ENCODE peak calls at places on chromosomes 13 and 19, in seven cellular contexts. H is T-helper 1 cell; Q is AG08396; D is GM18507; B is AG04449; F is stimulated activated CD4-positive, alpha-beta T cell treated with anti-CD3 and anti-CD28 coated beads, Interleukin-4, amount 100 ng/mL, for 48 hours; P is erythroblast. Y is an unnamed sample.

GRCh38 chr19:2332341-2333026 is 4.0 kb downstream of the SPPL2B start:
- DNase-seq in H (peak), Q (no peak), D (peak), B (no peak), F (no peak), P (no peak), Y (no peak)

GRCh38 chr13:104553156-104553555 is 1486.9 kb upstream of the SLC10A2 start:
- DNase-seq in H (no peak), Q (no peak), D (no peak), B (no peak), F (no peak), P (no peak), Y (no peak)

GRCh38 chr13:60837806-60838205 is 440.8 kb downstream of the TDRD3 start:
- DNase-seq in H (no peak), Q (no peak), D (no peak), B (no peak), F (no peak), P (no peak), Y (no peak)

GRCh38 chr13:98981596-98982195 is 3.8 kb upstream of the DOCK9 start:
- DNase-seq in H (no peak), Q (no peak), D (no peak), B (no peak), F (no peak), P (no peak), Y (no peak)

GRCh38 chr13:77460195-77460594 is 75.3 kb upstream of the SCEL start:
- DNase-seq in H (no peak), Q (no peak), D (no peak), B (no peak), F (no peak), P (no peak), Y (no peak)

GRCh38 chr13:75255159-75255558 is 226.8 kb downstream of the TBC1D4 start:
- DNase-seq in H (no peak), Q (no peak), D (no peak), B (no peak), F (no peak), P (no peak), Y (no peak)

GRCh38 chr13:41944229-41944628 is 16.7 kb downstream of the VWA8 start:
- DNase-seq in H (no peak), Q (no peak), D (no peak), B (no peak), F (no peak), P (no peak), Y (no peak)

GRCh38 chr13:100095498-100095897 is 6.6 kb downstream of the PCCA start:
- DNase-seq in H (no peak), Q (no peak), D (no peak), B (no peak), F (no peak), P (no peak), Y (no peak)

GRCh38 chr13:44040754-44041100 is 161.0 kb downstream of the LACC1 start:
- DNase-seq in H (no peak), Q (no peak), D (no peak), B (peak), F (no peak), P (no peak), Y (no peak)

GRCh38 chr13:49810825-49811526 is 18.5 kb upstream of the KPNA3 start:
- DNase-seq in H (no peak), Q (peak), D (no peak), B (no peak), F (no peak), P (no peak), Y (no peak)

GRCh38 chr13:61030445-61030844 is 385.2 kb downstream of the PCDH20 start:
- DNase-seq in H (no peak), Q (no peak), D (no peak), B (no peak), F (no peak), P (no peak), Y (no peak)

GRCh38 chr13:107650081-107650701 is 565.1 kb downstream of the LIG4 start:
- DNase-seq in H (no peak), Q (peak), D (no peak), B (no peak), F (peak), P (peak), Y (no peak)

GRCh38 chr13:87087741-87088140 is 583.4 kb upstream of the SLITRK5 start:
- DNase-seq in H (no peak), Q (no peak), D (no peak), B (no peak), F (no peak), P (no peak), Y (no peak)

GRCh38 chr13:48155850-48156249 is 60.9 kb upstream of the MED4 start:
- DNase-seq in H (peak), Q (no peak), D (no peak), B (no peak), F (no peak), P (peak), Y (no peak)

GRCh38 chr13:42454749-42455148 is 119.2 kb upstream of the TNFSF11 start:
- DNase-seq in H (no peak), Q (no peak), D (no peak), B (no peak), F (no peak), P (no peak), Y (no peak)

GRCh38 chr13:96946709-96947311 is 47.5 kb downstream of the OXGR1 start:
- DNase-seq in H (no peak), Q (no peak), D (no peak), B (no peak), F (no peak), P (no peak), Y (no peak)

GRCh38 chr19:45161715-45162463 is 1.1 kb upstream of the NKPD1 start:
- DNase-seq in H (no peak), Q (peak), D (no peak), B (no peak), F (no peak), P (no peak), Y (no peak)

GRCh38 chr19:48633148-48634035 is 3.8 kb downstream of the DBP start:
- DNase-seq in H (no peak), Q (no peak), D (no peak), B (no peak), F (no peak), P (peak), Y (no peak)

GRCh38 chr19:45440873-45441654 is 17.3 kb upstream of the ERCC1 start:
- DNase-seq in H (no peak), Q (peak), D (no peak), B (no peak), F (no peak), P (peak), Y (no peak)

GRCh38 chr19:9535934-9536333 is 2.5 kb downstream of the ZNF426 start:
- DNase-seq in H (no peak), Q (no peak), D (no peak), B (no peak), F (no peak), P (no peak), Y (no peak)

GRCh38 chr13:91078093-91078679 is 269.3 kb upstream of the MIR17HG start:
- DNase-seq in H (no peak), Q (no peak), D (no peak), B (no peak), F (no peak), P (peak), Y (no peak)

GRCh38 chr19:11130824-11131455 is 24.6 kb downstream of the SPC24 start:
- DNase-seq in H (peak), Q (peak), D (peak), B (no peak), F (peak), P (peak), Y (peak)

GRCh38 chr13:23323946-23324709 is 109.4 kb downstream of the SACS start:
- DNase-seq in H (no peak), Q (no peak), D (no peak), B (no peak), F (no peak), P (no peak), Y (no peak)

GRCh38 chr13:54643863-54644262 is 1615.2 kb downstream of the OLFM4 start:
- DNase-seq in H (no peak), Q (no peak), D (no peak), B (no peak), F (no peak), P (no peak), Y (no peak)

GRCh38 chr13:37074703-37075102 is 15.2 kb upstream of the SUPT20H start:
- DNase-seq in H (no peak), Q (peak), D (no peak), B (no peak), F (no peak), P (peak), Y (no peak)

GRCh38 chr13:113393226-113393571 is 29.3 kb upstream of the GRTP1 start:
- DNase-seq in H (no peak), Q (no peak), D (no peak), B (no peak), F (no peak), P (no peak), Y (peak)

GRCh38 chr13:91804724-91805123 is 406.3 kb downstream of the GPC5 start:
- DNase-seq in H (no peak), Q (no peak), D (no peak), B (no peak), F (no peak), P (no peak), Y (no peak)

GRCh38 chr13:61891420-61891819 is 475.8 kb upstream of the PCDH20 start:
- DNase-seq in H (no peak), Q (no peak), D (no peak), B (no peak), F (no peak), P (no peak), Y (no peak)

GRCh38 chr19:16518061-16518460 is 21.9 kb downstream of the C19orf44 start:
- DNase-seq in H (no peak), Q (no peak), D (no peak), B (no peak), F (no peak), P (no peak), Y (no peak)

GRCh38 chr13:29532136-29532535 is 63.4 kb downstream of the SLC7A1 start:
- DNase-seq in H (no peak), Q (no peak), D (no peak), B (no peak), F (no peak), P (no peak), Y (peak)

GRCh38 chr13:75645141-75645540 is 9.0 kb downstream of the LMO7 start:
- DNase-seq in H (no peak), Q (no peak), D (no peak), B (no peak), F (no peak), P (no peak), Y (no peak)

GRCh38 chr19:23070353-23070781 is 46.5 kb upstream of the ZNF730 start:
- DNase-seq in H (no peak), Q (peak), D (no peak), B (no peak), F (peak), P (peak), Y (peak)

GRCh38 chr13:112233716-112234115 is 142.4 kb upstream of the SPACA7 start:
- DNase-seq in H (no peak), Q (no peak), D (no peak), B (no peak), F (no peak), P (no peak), Y (no peak)

GRCh38 chr13:74206855-74207254 is 72.7 kb upstream of the KLF12 start:
- DNase-seq in H (no peak), Q (no peak), D (no peak), B (no peak), F (no peak), P (no peak), Y (no peak)

GRCh38 chr13:47661076-47661475 is 340.0 kb downstream of the SUCLA2 start:
- DNase-seq in H (no peak), Q (peak), D (no peak), B (peak), F (no peak), P (no peak), Y (no peak)

GRCh38 chr13:92390217-92390616 is 836.4 kb upstream of the GPC6 start:
- DNase-seq in H (no peak), Q (no peak), D (no peak), B (no peak), F (no peak), P (no peak), Y (no peak)

GRCh38 chr13:69856331-69856730 is 251.3 kb upstream of the ATXN8OS start:
- DNase-seq in H (no peak), Q (no peak), D (no peak), B (no peak), F (no peak), P (no peak), Y (no peak)